ENCODE peak calls at places on chromosome 5, in five cellular contexts. N, G, F, O and T are unnamed samples.

GRCh38 chr5:65072836-65073620 is 304.3 kb downstream of the CWC27 start:
- DNase-seq in F (no peak), N (no peak), O (no peak), G (no peak), T (no peak)

GRCh38 chr5:62167651-62168050 is 138.4 kb upstream of the KIF2A start:
- DNase-seq in N (no peak), F (no peak), O (no peak), G (no peak), T (no peak)

GRCh38 chr5:59034498-59035186 is 451.8 kb downstream of the RAB3C start:
- DNase-seq in F (no peak), N (peak), O (peak), G (no peak), T (peak)

GRCh38 chr5:60883229-60883628 is 39.2 kb upstream of the ELOVL7 start:
- DNase-seq in O (no peak), F (no peak), G (no peak), N (no peak), T (peak)

GRCh38 chr5:2755811-2756210 is 4.3 kb upstream of the IRX2 start:
- DNase-seq in O (no peak), N (no peak), F (no peak), G (no peak), T (no peak)

GRCh38 chr5:79759436-79759835 is 69.8 kb downstream of the CMYA5 start:
- DNase-seq in O (no peak), F (no peak), N (no peak), G (no peak), T (no peak)

GRCh38 chr5:66708368-66708767 is 112.2 kb downstream of the MAST4 start:
- DNase-seq in G (no peak), O (no peak), F (no peak), N (no peak), T (peak)

GRCh38 chr5:77847814-77848290 is 71.7 kb upstream of the TBCA start:
- DNase-seq in G (no peak), F (no peak), O (no peak), N (no peak), T (no peak)

GRCh38 chr5:4862500-4862899 is 277.6 kb upstream of the ADAMTS16 start:
- DNase-seq in O (no peak), G (no peak), N (no peak), F (no peak), T (peak)

GRCh38 chr5:138349842-138350635 is 2.4 kb upstream of the KDM3B start:
- DNase-seq in F (no peak), G (no peak), O (no peak), N (no peak), T (peak)

GRCh38 chr5:111774525-111774924 is 17.5 kb upstream of the NREP start:
- DNase-seq in O (no peak), G (no peak), N (no peak), F (no peak), T (no peak)

GRCh38 chr5:145157841-145158240 is 677.3 kb downstream of the PRELID2 start:
- DNase-seq in O (no peak), F (no peak), G (no peak), N (no peak), T (no peak)

GRCh38 chr5:39624890-39625289 is 200.1 kb upstream of the DAB2 start:
- DNase-seq in O (no peak), N (no peak), G (no peak), F (no peak), T (no peak)

GRCh38 chr5:89930591-89931383 is 478.8 kb downstream of the CETN3 start:
- DNase-seq in F (no peak), G (no peak), O (no peak), N (no peak), T (peak)

GRCh38 chr5:36373527-36374086 is 71.9 kb upstream of the RANBP3L start:
- DNase-seq in N (no peak), O (no peak), G (no peak), F (no peak), T (no peak)